ENCODE peak calls at places on chromosomes 16 and 17, in ten cellular contexts. One of them, this sample, is unnamed. For H3K9me3 and H3K4me1, the result is how much of the 10 kb centered on the place peaks cover.

GRCh38 chr16:56337858-56338325 is 87.5 kb downstream of the AMFR start:
- DNase-seq in thoracic aorta: no peak
- DNase-seq in CD8-positive, alpha-beta memory T cell: no peak
- DNase-seq in keratinocyte: no peak
- DNase-seq in stomach: no peak
- DNase-seq in fibroblast of lung: no peak
- DNase-seq in neural progenitor cell: no peak
- DNase-seq in lung: no peak
- DNase-seq in body of pancreas: no peak
- DNase-seq in IMR-90: no peak
- DNase-seq in this sample: no peak

GRCh38 chr17:63356275-63356905 is 89.7 kb downstream of the CYB561 start:
- DNase-seq in thoracic aorta: peak
- DNase-seq in CD8-positive, alpha-beta memory T cell: no peak
- DNase-seq in keratinocyte: peak
- DNase-seq in stomach: no peak
- DNase-seq in fibroblast of lung: peak
- DNase-seq in neural progenitor cell: no peak
- DNase-seq in lung: no peak
- DNase-seq in body of pancreas: no peak
- DNase-seq in IMR-90: peak
- DNase-seq in this sample: peak

GRCh38 chr17:65785109-65785508 is 223.7 kb upstream of the AXIN2 start:
- DNase-seq in thoracic aorta: no peak
- DNase-seq in CD8-positive, alpha-beta memory T cell: no peak
- DNase-seq in keratinocyte: peak
- DNase-seq in stomach: no peak
- DNase-seq in fibroblast of lung: peak
- DNase-seq in neural progenitor cell: no peak
- DNase-seq in lung: no peak
- DNase-seq in body of pancreas: no peak
- DNase-seq in IMR-90: peak
- DNase-seq in this sample: peak

GRCh38 chr17:72797142-72797541 is 295.3 kb downstream of the SLC39A11 start:
- DNase-seq in thoracic aorta: no peak
- DNase-seq in CD8-positive, alpha-beta memory T cell: no peak
- DNase-seq in keratinocyte: no peak
- DNase-seq in stomach: no peak
- DNase-seq in fibroblast of lung: no peak
- DNase-seq in neural progenitor cell: no peak
- DNase-seq in lung: no peak
- DNase-seq in body of pancreas: no peak
- DNase-seq in IMR-90: no peak
- DNase-seq in this sample: no peak

GRCh38 chr17:37787055-37787720 is 42.3 kb upstream of the HNF1B start:
- DNase-seq in thoracic aorta: no peak
- DNase-seq in CD8-positive, alpha-beta memory T cell: no peak
- DNase-seq in keratinocyte: no peak
- DNase-seq in stomach: peak
- DNase-seq in fibroblast of lung: peak
- DNase-seq in neural progenitor cell: no peak
- DNase-seq in lung: no peak
- DNase-seq in body of pancreas: peak
- DNase-seq in IMR-90: peak
- DNase-seq in this sample: no peak

GRCh38 chr16:73319747-73320146 is 271.8 kb upstream of the ZFHX3 start:
- DNase-seq in thoracic aorta: no peak
- DNase-seq in CD8-positive, alpha-beta memory T cell: no peak
- DNase-seq in keratinocyte: no peak
- DNase-seq in stomach: no peak
- DNase-seq in fibroblast of lung: no peak
- DNase-seq in neural progenitor cell: peak
- DNase-seq in lung: no peak
- DNase-seq in body of pancreas: no peak
- DNase-seq in IMR-90: no peak
- DNase-seq in this sample: no peak

GRCh38 chr17:73594025-73594424 is 50.2 kb downstream of the SDK2 start:
- DNase-seq in thoracic aorta: no peak
- DNase-seq in CD8-positive, alpha-beta memory T cell: no peak
- DNase-seq in keratinocyte: no peak
- DNase-seq in stomach: no peak
- DNase-seq in fibroblast of lung: no peak
- DNase-seq in neural progenitor cell: peak
- DNase-seq in lung: no peak
- DNase-seq in body of pancreas: no peak
- DNase-seq in IMR-90: no peak
- DNase-seq in this sample: no peak

GRCh38 chr16:65994305-65994704 is 372.2 kb upstream of the CDH5 start:
- DNase-seq in thoracic aorta: no peak
- DNase-seq in CD8-positive, alpha-beta memory T cell: no peak
- DNase-seq in keratinocyte: no peak
- DNase-seq in stomach: no peak
- DNase-seq in fibroblast of lung: no peak
- DNase-seq in neural progenitor cell: no peak
- DNase-seq in lung: no peak
- DNase-seq in body of pancreas: no peak
- DNase-seq in IMR-90: no peak
- DNase-seq in this sample: no peak

GRCh38 chr16:51355871-51356270 is 204.8 kb upstream of the SALL1 start:
- DNase-seq in thoracic aorta: no peak
- DNase-seq in CD8-positive, alpha-beta memory T cell: no peak
- DNase-seq in keratinocyte: no peak
- DNase-seq in stomach: no peak
- DNase-seq in fibroblast of lung: no peak
- DNase-seq in neural progenitor cell: no peak
- DNase-seq in lung: no peak
- DNase-seq in body of pancreas: no peak
- DNase-seq in IMR-90: no peak
- DNase-seq in this sample: no peak

GRCh38 chr16:51353055-51353454 is 202.0 kb upstream of the SALL1 start:
- DNase-seq in thoracic aorta: no peak
- DNase-seq in CD8-positive, alpha-beta memory T cell: no peak
- DNase-seq in keratinocyte: no peak
- DNase-seq in stomach: no peak
- DNase-seq in fibroblast of lung: no peak
- DNase-seq in neural progenitor cell: no peak
- DNase-seq in lung: no peak
- DNase-seq in body of pancreas: no peak
- DNase-seq in IMR-90: no peak
- DNase-seq in this sample: no peak

GRCh38 chr16:51357839-51358238 is 206.8 kb upstream of the SALL1 start:
- DNase-seq in thoracic aorta: no peak
- DNase-seq in CD8-positive, alpha-beta memory T cell: no peak
- DNase-seq in keratinocyte: no peak
- DNase-seq in stomach: no peak
- DNase-seq in fibroblast of lung: no peak
- DNase-seq in neural progenitor cell: no peak
- DNase-seq in lung: no peak
- DNase-seq in body of pancreas: no peak
- DNase-seq in IMR-90: no peak
- DNase-seq in this sample: no peak

GRCh38 chr16:51359141-51359960 is 208.3 kb upstream of the SALL1 start:
- DNase-seq in thoracic aorta: no peak
- DNase-seq in CD8-positive, alpha-beta memory T cell: no peak
- DNase-seq in keratinocyte: no peak
- DNase-seq in stomach: no peak
- DNase-seq in fibroblast of lung: peak
- DNase-seq in neural progenitor cell: peak
- DNase-seq in lung: no peak
- DNase-seq in body of pancreas: peak
- DNase-seq in IMR-90: peak
- DNase-seq in this sample: no peak

GRCh38 chr16:51355195-51355594 is 204.1 kb upstream of the SALL1 start:
- DNase-seq in thoracic aorta: no peak
- DNase-seq in CD8-positive, alpha-beta memory T cell: no peak
- DNase-seq in keratinocyte: no peak
- DNase-seq in stomach: no peak
- DNase-seq in fibroblast of lung: no peak
- DNase-seq in neural progenitor cell: no peak
- DNase-seq in lung: no peak
- DNase-seq in body of pancreas: no peak
- DNase-seq in IMR-90: no peak
- DNase-seq in this sample: no peak
- H3K9me3 ChIP-seq in thoracic aorta: under half
- H3K9me3 ChIP-seq in CD8-positive, alpha-beta memory T cell: under half
- H3K9me3 ChIP-seq in keratinocyte: under half
- H3K9me3 ChIP-seq in stomach: under half
- H3K9me3 ChIP-seq in fibroblast of lung: under half
- H3K9me3 ChIP-seq in neural progenitor cell: under half
- H3K9me3 ChIP-seq in lung: under half
- H3K9me3 ChIP-seq in body of pancreas: under half
- H3K9me3 ChIP-seq in IMR-90: under half
- H3K9me3 ChIP-seq in this sample: under half

GRCh38 chr16:69555867-69556266 is 9.9 kb upstream of the NFAT5 start:
- DNase-seq in thoracic aorta: no peak
- DNase-seq in CD8-positive, alpha-beta memory T cell: no peak
- DNase-seq in keratinocyte: no peak
- DNase-seq in stomach: no peak
- DNase-seq in fibroblast of lung: no peak
- DNase-seq in neural progenitor cell: no peak
- DNase-seq in lung: no peak
- DNase-seq in body of pancreas: no peak
- DNase-seq in IMR-90: no peak
- DNase-seq in this sample: no peak

GRCh38 chr16:69553332-69553731 is 12.4 kb upstream of the NFAT5 start:
- DNase-seq in thoracic aorta: no peak
- DNase-seq in CD8-positive, alpha-beta memory T cell: no peak
- DNase-seq in keratinocyte: no peak
- DNase-seq in stomach: no peak
- DNase-seq in fibroblast of lung: peak
- DNase-seq in neural progenitor cell: no peak
- DNase-seq in lung: no peak
- DNase-seq in body of pancreas: no peak
- DNase-seq in IMR-90: no peak
- DNase-seq in this sample: no peak

GRCh38 chr16:69559164-69559563 is 6.6 kb upstream of the NFAT5 start:
- DNase-seq in thoracic aorta: no peak
- DNase-seq in CD8-positive, alpha-beta memory T cell: no peak
- DNase-seq in keratinocyte: no peak
- DNase-seq in stomach: no peak
- DNase-seq in fibroblast of lung: no peak
- DNase-seq in neural progenitor cell: no peak
- DNase-seq in lung: no peak
- DNase-seq in body of pancreas: no peak
- DNase-seq in IMR-90: no peak
- DNase-seq in this sample: no peak

GRCh38 chr16:69554495-69554894 is 11.3 kb upstream of the NFAT5 start:
- DNase-seq in thoracic aorta: no peak
- DNase-seq in CD8-positive, alpha-beta memory T cell: no peak
- DNase-seq in keratinocyte: no peak
- DNase-seq in stomach: no peak
- DNase-seq in fibroblast of lung: no peak
- DNase-seq in neural progenitor cell: no peak
- DNase-seq in lung: no peak
- DNase-seq in body of pancreas: no peak
- DNase-seq in IMR-90: no peak
- DNase-seq in this sample: no peak

GRCh38 chr16:69555437-69555836 is 10.3 kb upstream of the NFAT5 start:
- DNase-seq in thoracic aorta: no peak
- DNase-seq in CD8-positive, alpha-beta memory T cell: no peak
- DNase-seq in keratinocyte: no peak
- DNase-seq in stomach: no peak
- DNase-seq in fibroblast of lung: no peak
- DNase-seq in neural progenitor cell: no peak
- DNase-seq in lung: no peak
- DNase-seq in body of pancreas: no peak
- DNase-seq in IMR-90: no peak
- DNase-seq in this sample: no peak
- H3K4me1 ChIP-seq in thoracic aorta: under half
- H3K4me1 ChIP-seq in CD8-positive, alpha-beta memory T cell: under half
- H3K4me1 ChIP-seq in keratinocyte: under half
- H3K4me1 ChIP-seq in stomach: under half
- H3K4me1 ChIP-seq in fibroblast of lung: under half
- H3K4me1 ChIP-seq in neural progenitor cell: under half
- H3K4me1 ChIP-seq in lung: under half
- H3K4me1 ChIP-seq in body of pancreas: under half
- H3K4me1 ChIP-seq in IMR-90: under half
- H3K4me1 ChIP-seq in this sample: under half

GRCh38 chr16:35602116-35602515 is 2142.7 kb downstream of the TP53TG3F start:
- DNase-seq in thoracic aorta: no peak
- DNase-seq in CD8-positive, alpha-beta memory T cell: no peak
- DNase-seq in keratinocyte: no peak
- DNase-seq in stomach: no peak
- DNase-seq in fibroblast of lung: no peak
- DNase-seq in neural progenitor cell: no peak
- DNase-seq in lung: no peak
- DNase-seq in body of pancreas: no peak
- DNase-seq in IMR-90: no peak
- DNase-seq in this sample: no peak

GRCh38 chr16:35596467-35596866 is 2137.1 kb downstream of the TP53TG3F start:
- DNase-seq in thoracic aorta: no peak
- DNase-seq in CD8-positive, alpha-beta memory T cell: no peak
- DNase-seq in keratinocyte: no peak
- DNase-seq in stomach: no peak
- DNase-seq in fibroblast of lung: no peak
- DNase-seq in neural progenitor cell: no peak
- DNase-seq in lung: no peak
- DNase-seq in body of pancreas: no peak
- DNase-seq in IMR-90: no peak
- DNase-seq in this sample: no peak

GRCh38 chr16:35598696-35599332 is 2139.4 kb downstream of the TP53TG3F start:
- DNase-seq in thoracic aorta: no peak
- DNase-seq in CD8-positive, alpha-beta memory T cell: no peak
- DNase-seq in keratinocyte: no peak
- DNase-seq in stomach: no peak
- DNase-seq in fibroblast of lung: no peak
- DNase-seq in neural progenitor cell: no peak
- DNase-seq in lung: no peak
- DNase-seq in body of pancreas: no peak
- DNase-seq in IMR-90: no peak
- DNase-seq in this sample: peak

GRCh38 chr16:35599429-35600165 is 2140.2 kb downstream of the TP53TG3F start:
- DNase-seq in thoracic aorta: no peak
- DNase-seq in CD8-positive, alpha-beta memory T cell: no peak
- DNase-seq in keratinocyte: peak
- DNase-seq in stomach: no peak
- DNase-seq in fibroblast of lung: no peak
- DNase-seq in neural progenitor cell: no peak
- DNase-seq in lung: no peak
- DNase-seq in body of pancreas: no peak
- DNase-seq in IMR-90: no peak
- DNase-seq in this sample: peak
- H3K9me3 ChIP-seq in thoracic aorta: under half
- H3K9me3 ChIP-seq in CD8-positive, alpha-beta memory T cell: under half
- H3K9me3 ChIP-seq in keratinocyte: under half
- H3K9me3 ChIP-seq in stomach: under half
- H3K9me3 ChIP-seq in fibroblast of lung: under half
- H3K9me3 ChIP-seq in neural progenitor cell: under half
- H3K9me3 ChIP-seq in lung: under half
- H3K9me3 ChIP-seq in body of pancreas: under half
- H3K9me3 ChIP-seq in IMR-90: under half
- H3K9me3 ChIP-seq in this sample: under half

DNA sequence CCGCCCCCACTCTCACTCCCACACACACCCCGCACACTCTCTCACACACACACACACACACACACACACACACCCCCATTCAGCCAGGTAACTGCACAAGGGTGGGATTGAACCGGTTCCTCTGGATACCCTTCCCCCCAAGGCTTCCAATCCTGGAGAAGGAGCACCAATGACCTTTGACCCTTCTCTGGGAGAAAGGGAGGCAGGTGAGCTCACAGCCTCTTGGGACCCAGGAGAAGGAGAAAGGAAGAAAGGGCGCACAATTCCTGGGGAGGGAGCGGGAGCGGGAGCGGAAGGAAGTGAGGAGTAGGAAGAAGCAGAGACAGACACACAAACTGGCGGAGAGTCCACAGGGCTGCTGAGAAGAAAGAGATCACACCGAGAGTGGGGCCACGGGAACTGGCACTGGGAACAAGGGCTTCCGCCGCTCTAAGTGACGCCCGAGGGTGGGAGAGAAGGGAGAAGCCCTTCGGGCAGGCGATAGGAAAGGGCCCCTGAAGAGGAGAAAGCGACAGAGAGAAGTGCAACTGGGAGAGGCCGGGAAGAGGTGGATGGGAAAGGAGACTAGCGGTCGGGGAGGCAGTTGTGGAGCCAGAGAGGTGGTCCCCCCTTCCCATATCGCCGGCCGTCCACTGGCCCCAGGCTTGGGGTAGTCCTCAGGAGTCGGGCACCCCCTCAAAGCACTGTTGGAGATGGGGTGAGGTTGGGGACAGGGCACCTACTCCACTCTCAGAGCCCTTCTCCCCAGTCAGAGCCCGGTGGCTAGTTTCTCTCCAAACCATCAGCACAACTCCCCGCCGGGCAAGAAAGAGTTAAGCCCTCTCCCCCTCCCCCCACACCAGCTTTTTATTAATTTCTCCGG is 1.3 kb downstream of the SAMD14 start:
- DNase-seq in thoracic aorta: no peak
- DNase-seq in CD8-positive, alpha-beta memory T cell: no peak
- DNase-seq in keratinocyte: no peak
- DNase-seq in stomach: no peak
- DNase-seq in fibroblast of lung: no peak
- DNase-seq in neural progenitor cell: peak
- DNase-seq in lung: no peak
- DNase-seq in body of pancreas: no peak
- DNase-seq in IMR-90: peak
- DNase-seq in this sample: no peak
- H3K4me1 ChIP-seq in thoracic aorta: under half
- H3K4me1 ChIP-seq in CD8-positive, alpha-beta memory T cell: under half
- H3K4me1 ChIP-seq in keratinocyte: under half
- H3K4me1 ChIP-seq in stomach: under half
- H3K4me1 ChIP-seq in fibroblast of lung: under half
- H3K4me1 ChIP-seq in neural progenitor cell: under half
- H3K4me1 ChIP-seq in lung: under half
- H3K4me1 ChIP-seq in body of pancreas: under half
- H3K4me1 ChIP-seq in IMR-90: under half
- H3K4me1 ChIP-seq in this sample: under half

This sample was measured in SJSA1.